ENCODE peak calls at places on chromosomes 6 and 20, in four cellular contexts. A, U, V and B are unnamed samples.
A peak's percentile ranks its signal among the peaks of the same experiment; 100 is the strongest.

GRCh38 chr6:170372380-170373325 is 66.1 kb downstream of the FAM120B start:
- DNase-seq in A (no peak), U (no peak), V (no peak), B (no peak)

GRCh38 chr20:41786158-41786557 is 168.0 kb upstream of the CHD6 start:
- DNase-seq in A (no peak), U (no peak), V (no peak), B (no peak)

GRCh38 chr20:46975976-46976375 is 81.3 kb downstream of the EYA2 start:
- DNase-seq in A (no peak), U (no peak), V (no peak), B (no peak)

GRCh38 chr6:2524090-2524489 is 226.6 kb downstream of the MYLK4 start:
- DNase-seq in A (no peak), U (peak; percentile 16), V (no peak), B (no peak)

GRCh38 chr6:153852481-153852880 is 186.6 kb upstream of the OPRM1 start:
- DNase-seq in A (peak; percentile 21), U (no peak), V (no peak), B (peak; percentile 34)

GRCh38 chr6:36621371-36621855 is 27.3 kb downstream of the SRSF3 start:
- DNase-seq in A (no peak), U (no peak), V (no peak), B (no peak)

GRCh38 chr6:33095681-33096080 is 19.9 kb downstream of the HLA-DPB1 start:
- DNase-seq in A (no peak), U (no peak), V (no peak), B (no peak)

GRCh38 chr20:51613576-51613975 is 71.1 kb upstream of the NFATC2 start:
- DNase-seq in A (no peak), U (no peak), V (no peak), B (no peak)

GRCh38 chr20:36569847-36570429 is 3.5 kb upstream of the TGIF2 start:
- DNase-seq in A (peak; percentile 73), U (no peak), V (no peak), B (no peak)

GRCh38 chr6:16991981-16992629 is 109.7 kb upstream of the STMND1 start:
- DNase-seq in A (peak; percentile 21), U (no peak), V (no peak), B (no peak)

GRCh38 chr6:99093781-99094180 is 146.0 kb upstream of the FBXL4 start:
- DNase-seq in A (no peak), U (no peak), V (no peak), B (no peak)

GRCh38 chr20:24637941-24638340 is 168.5 kb downstream of the SYNDIG1 start:
- DNase-seq in A (no peak), U (no peak), V (no peak), B (no peak)

GRCh38 chr20:49583669-49584417 is 15.9 kb upstream of the PTGIS start:
- DNase-seq in A (peak; percentile 94), U (no peak), V (no peak), B (peak; percentile 86)

GRCh38 chr6:33490198-33490597 is 35.8 kb downstream of the ZBTB9 start:
- DNase-seq in A (no peak), U (no peak), V (no peak), B (peak; percentile 47)

GRCh38 chr6:29708432-29709177 is 14.6 kb upstream of the HLA-F start:
- DNase-seq in A (no peak), U (no peak), V (no peak), B (no peak)

GRCh38 chr6:63904844-63905243 is 269.2 kb downstream of the PHF3 start:
- DNase-seq in A (peak; percentile 96), U (no peak), V (no peak), B (peak; percentile 62)

GRCh38 chr6:168132531-168133184 is 53.6 kb upstream of the FRMD1 start:
- DNase-seq in A (peak; percentile 94), U (peak; percentile 73), V (no peak), B (peak; percentile 73)

GRCh38 chr6:94636780-94637385 is 940.5 kb upstream of the MANEA start:
- DNase-seq in A (no peak), U (no peak), V (no peak), B (peak; percentile 47)

GRCh38 chr6:64998173-64998572 is 708.9 kb downstream of the EYS start:
- DNase-seq in A (no peak), U (no peak), V (no peak), B (no peak)

GRCh38 chr6:85464722-85465150 is 14.9 kb downstream of the NT5E start:
- DNase-seq in A (peak; percentile 57), U (no peak), V (no peak), B (no peak)

GRCh38 chr20:35489717-35490116 is 34.3 kb downstream of the CEP250 start:
- DNase-seq in A (no peak), U (no peak), V (no peak), B (no peak)

GRCh38 chr6:1872649-1873131 is 263.0 kb downstream of the FOXC1 start:
- DNase-seq in A (peak; percentile 83), U (no peak), V (no peak), B (peak; percentile 32)

GRCh38 chr20:50649587-50649986 is 41.8 kb downstream of the RIPOR3 start:
- DNase-seq in A (no peak), U (no peak), V (no peak), B (no peak)